ENCODE peak calls at places on chromosomes 7 and 10, in five cellular contexts. One of them, this sample, is unnamed.

GRCh38 chr10:28180654-28181053 is 122.2 kb downstream of the MPP7 start:
- DNase-seq in NCI-H1105 treated with DMSO at 0.1 percent for 48 hours: no peak
- DNase-seq in hepatocyte: no peak
- DNase-seq in tibial artery: no peak
- DNase-seq in choroid plexus epithelial cell: no peak
- DNase-seq in this sample: no peak

GRCh38 chr7:1295776-1296726 is 63.4 kb downstream of the UNCX start:
- DNase-seq in NCI-H1105 treated with DMSO at 0.1 percent for 48 hours: no peak
- DNase-seq in hepatocyte: no peak
- DNase-seq in tibial artery: no peak
- DNase-seq in choroid plexus epithelial cell: no peak
- DNase-seq in this sample: no peak

GRCh38 chr7:96952974-96953391 is 52.4 kb upstream of the DLX6 start:
- DNase-seq in NCI-H1105 treated with DMSO at 0.1 percent for 48 hours: no peak
- DNase-seq in hepatocyte: no peak
- DNase-seq in tibial artery: no peak
- DNase-seq in choroid plexus epithelial cell: peak; percentile 2
- DNase-seq in this sample: peak; percentile 40

GRCh38 chr7:36794689-36795088 is 70.4 kb upstream of the AOAH start:
- DNase-seq in NCI-H1105 treated with DMSO at 0.1 percent for 48 hours: no peak
- DNase-seq in hepatocyte: no peak
- DNase-seq in tibial artery: no peak
- DNase-seq in choroid plexus epithelial cell: no peak
- DNase-seq in this sample: peak; percentile 99

GRCh38 chr10:35707642-35708425 is 65.7 kb upstream of the FZD8 start:
- DNase-seq in NCI-H1105 treated with DMSO at 0.1 percent for 48 hours: no peak
- DNase-seq in hepatocyte: no peak
- DNase-seq in tibial artery: no peak
- DNase-seq in choroid plexus epithelial cell: peak; percentile 10
- DNase-seq in this sample: no peak

GRCh38 chr7:101784275-101785127 is 32.9 kb upstream of the CUX1 start:
- DNase-seq in NCI-H1105 treated with DMSO at 0.1 percent for 48 hours: no peak
- DNase-seq in hepatocyte: no peak
- DNase-seq in tibial artery: no peak
- DNase-seq in choroid plexus epithelial cell: no peak
- DNase-seq in this sample: no peak

GRCh38 chr7:112898432-112899290 is 108.5 kb upstream of the TMEM168 start:
- DNase-seq in NCI-H1105 treated with DMSO at 0.1 percent for 48 hours: peak; percentile 36
- DNase-seq in hepatocyte: peak; percentile 73
- DNase-seq in tibial artery: no peak
- DNase-seq in choroid plexus epithelial cell: peak; percentile 89
- DNase-seq in this sample: peak; percentile 83

GRCh38 chr7:27252935-27253333 is 10.3 kb downstream of the EVX1 start:
- DNase-seq in NCI-H1105 treated with DMSO at 0.1 percent for 48 hours: no peak
- DNase-seq in hepatocyte: no peak
- DNase-seq in tibial artery: no peak
- DNase-seq in choroid plexus epithelial cell: no peak
- DNase-seq in this sample: no peak

GRCh38 chr10:62917475-62918238 is 101.5 kb upstream of the EGR2 start:
- DNase-seq in NCI-H1105 treated with DMSO at 0.1 percent for 48 hours: no peak
- DNase-seq in hepatocyte: no peak
- DNase-seq in tibial artery: no peak
- DNase-seq in choroid plexus epithelial cell: no peak
- DNase-seq in this sample: no peak

GRCh38 chr10:78630944-78631838 is 437.6 kb upstream of the ZMIZ1 start:
- DNase-seq in NCI-H1105 treated with DMSO at 0.1 percent for 48 hours: no peak
- DNase-seq in hepatocyte: no peak
- DNase-seq in tibial artery: no peak
- DNase-seq in choroid plexus epithelial cell: no peak
- DNase-seq in this sample: no peak

GRCh38 chr10:24415455-24416169 is 206.7 kb downstream of the KIAA1217 start:
- DNase-seq in NCI-H1105 treated with DMSO at 0.1 percent for 48 hours: no peak
- DNase-seq in hepatocyte: peak; percentile 85
- DNase-seq in tibial artery: peak; percentile 53
- DNase-seq in choroid plexus epithelial cell: peak; percentile 89
- DNase-seq in this sample: no peak

GRCh38 chr7:42661312-42661711 is 250.6 kb downstream of the C7orf25 start:
- DNase-seq in NCI-H1105 treated with DMSO at 0.1 percent for 48 hours: no peak
- DNase-seq in hepatocyte: no peak
- DNase-seq in tibial artery: no peak
- DNase-seq in choroid plexus epithelial cell: peak; percentile 8
- DNase-seq in this sample: no peak

GRCh38 chr10:31132681-31133239 is 101.1 kb upstream of the ZNF438 start:
- DNase-seq in NCI-H1105 treated with DMSO at 0.1 percent for 48 hours: no peak
- DNase-seq in hepatocyte: no peak
- DNase-seq in tibial artery: no peak
- DNase-seq in choroid plexus epithelial cell: no peak
- DNase-seq in this sample: no peak

GRCh38 chr10:85319826-85320225 is 991.4 kb downstream of the CCSER2 start:
- DNase-seq in NCI-H1105 treated with DMSO at 0.1 percent for 48 hours: no peak
- DNase-seq in hepatocyte: no peak
- DNase-seq in tibial artery: no peak
- DNase-seq in choroid plexus epithelial cell: no peak
- DNase-seq in this sample: peak; percentile 76

GRCh38 chr7:74126220-74126880 is 42.7 kb downstream of the LIMK1 start:
- DNase-seq in NCI-H1105 treated with DMSO at 0.1 percent for 48 hours: no peak
- DNase-seq in hepatocyte: no peak
- DNase-seq in tibial artery: no peak
- DNase-seq in choroid plexus epithelial cell: no peak
- DNase-seq in this sample: no peak

GRCh38 chr10:58512470-58513188 is at the start of gene BICC1:
- DNase-seq in NCI-H1105 treated with DMSO at 0.1 percent for 48 hours: peak; percentile 25
- DNase-seq in hepatocyte: peak; percentile 76
- DNase-seq in tibial artery: peak; percentile 43
- DNase-seq in choroid plexus epithelial cell: peak; percentile 63
- DNase-seq in this sample: peak; percentile 80

GRCh38 chr10:110840225-110840922 is 31.4 kb upstream of the PDCD4 start:
- DNase-seq in NCI-H1105 treated with DMSO at 0.1 percent for 48 hours: no peak
- DNase-seq in hepatocyte: peak; percentile 67
- DNase-seq in tibial artery: peak; percentile 50
- DNase-seq in choroid plexus epithelial cell: peak; percentile 68
- DNase-seq in this sample: peak; percentile 81

GRCh38 chr10:29588640-29589421 is 45.9 kb downstream of the SVIL start:
- DNase-seq in NCI-H1105 treated with DMSO at 0.1 percent for 48 hours: no peak
- DNase-seq in hepatocyte: no peak
- DNase-seq in tibial artery: no peak
- DNase-seq in choroid plexus epithelial cell: peak; percentile 44
- DNase-seq in this sample: no peak

GRCh38 chr7:95811846-95812445 is 39.6 kb downstream of the DYNC1I1 start:
- DNase-seq in NCI-H1105 treated with DMSO at 0.1 percent for 48 hours: peak; percentile 82
- DNase-seq in hepatocyte: peak; percentile 29
- DNase-seq in tibial artery: no peak
- DNase-seq in choroid plexus epithelial cell: no peak
- DNase-seq in this sample: peak; percentile 93

GRCh38 chr7:974172-974571 is 1.2 kb downstream of the COX19 start:
- DNase-seq in NCI-H1105 treated with DMSO at 0.1 percent for 48 hours: no peak
- DNase-seq in hepatocyte: no peak
- DNase-seq in tibial artery: no peak
- DNase-seq in choroid plexus epithelial cell: peak; percentile 25
- DNase-seq in this sample: no peak

GRCh38 chr10:16316733-16317132 is 120.1 kb upstream of the PTER start:
- DNase-seq in NCI-H1105 treated with DMSO at 0.1 percent for 48 hours: no peak
- DNase-seq in hepatocyte: no peak
- DNase-seq in tibial artery: no peak
- DNase-seq in choroid plexus epithelial cell: no peak
- DNase-seq in this sample: no peak

GRCh38 chr7:37984775-37985390 is 64.4 kb downstream of the EPDR1 start:
- DNase-seq in NCI-H1105 treated with DMSO at 0.1 percent for 48 hours: no peak
- DNase-seq in hepatocyte: no peak
- DNase-seq in tibial artery: no peak
- DNase-seq in choroid plexus epithelial cell: no peak
- DNase-seq in this sample: no peak

GRCh38 chr10:116304923-116305322 is 19.3 kb upstream of the CCDC172 start:
- DNase-seq in NCI-H1105 treated with DMSO at 0.1 percent for 48 hours: no peak
- DNase-seq in hepatocyte: no peak
- DNase-seq in tibial artery: no peak
- DNase-seq in choroid plexus epithelial cell: no peak
- DNase-seq in this sample: no peak

GRCh38 chr7:116571552-116571951 is 46.7 kb downstream of the CAV1 start:
- DNase-seq in NCI-H1105 treated with DMSO at 0.1 percent for 48 hours: no peak
- DNase-seq in hepatocyte: no peak
- DNase-seq in tibial artery: no peak
- DNase-seq in choroid plexus epithelial cell: no peak
- DNase-seq in this sample: no peak

GRCh38 chr7:21256310-21256877 is 171.5 kb upstream of the SP4 start:
- DNase-seq in NCI-H1105 treated with DMSO at 0.1 percent for 48 hours: peak; percentile 49
- DNase-seq in hepatocyte: peak; percentile 58
- DNase-seq in tibial artery: no peak
- DNase-seq in choroid plexus epithelial cell: peak; percentile 73
- DNase-seq in this sample: peak; percentile 84

GRCh38 chr7:28793383-28793782 is 164.7 kb downstream of the TRIL start:
- DNase-seq in NCI-H1105 treated with DMSO at 0.1 percent for 48 hours: no peak
- DNase-seq in hepatocyte: no peak
- DNase-seq in tibial artery: no peak
- DNase-seq in choroid plexus epithelial cell: no peak
- DNase-seq in this sample: peak; percentile 45

GRCh38 chr7:112942981-112943380 is 143.6 kb downstream of the GPR85 start:
- DNase-seq in NCI-H1105 treated with DMSO at 0.1 percent for 48 hours: no peak
- DNase-seq in hepatocyte: no peak
- DNase-seq in tibial artery: no peak
- DNase-seq in choroid plexus epithelial cell: no peak
- DNase-seq in this sample: no peak

GRCh38 chr10:80459047-80459865 is 5.1 kb downstream of the TSPAN14 start:
- DNase-seq in NCI-H1105 treated with DMSO at 0.1 percent for 48 hours: no peak
- DNase-seq in hepatocyte: no peak
- DNase-seq in tibial artery: peak; percentile 64
- DNase-seq in choroid plexus epithelial cell: peak; percentile 67
- DNase-seq in this sample: peak; percentile 37

GRCh38 chr10:127989481-127989964 is 82.6 kb downstream of the PTPRE start:
- DNase-seq in NCI-H1105 treated with DMSO at 0.1 percent for 48 hours: no peak
- DNase-seq in hepatocyte: no peak
- DNase-seq in tibial artery: no peak
- DNase-seq in choroid plexus epithelial cell: peak; percentile 69
- DNase-seq in this sample: no peak